ENCODE peak calls at places on chromosomes 2 and 18, in six cellular contexts. Z, K, N, V, D and E are unnamed samples.

GRCh38 chr2:54432181-54433020 is 23.7 kb upstream of the SPTBN1 start:
- DNase-seq in Z (no peak), K (no peak), N (no peak), V (no peak), D (no peak), E (no peak)

GRCh38 chr2:239143858-239144712 is 256.7 kb downstream of the HDAC4 start:
- DNase-seq in Z (peak; percentile 21), K (peak; percentile 53), N (peak; percentile 30), V (peak; percentile 33), D (peak; percentile 77), E (peak; percentile 63)

GRCh38 chr2:189347540-189347939 is 93.7 kb upstream of the WDR75 start:
- DNase-seq in Z (peak; percentile 53), K (peak; percentile 96), N (peak; percentile 95), V (no peak), D (peak; percentile 44), E (peak; percentile 98)

GRCh38 chr2:47274054-47274779 is 119.1 kb upstream of the STPG4 start:
- DNase-seq in Z (no peak), K (peak; percentile 94), N (peak; percentile 82), V (no peak), D (no peak), E (peak; percentile 83)

GRCh38 chr2:209426432-209426831 is 2.6 kb downstream of the MAP2 start:
- DNase-seq in Z (no peak), K (no peak), N (peak; percentile 51), V (no peak), D (peak; percentile 68), E (peak; percentile 52)

GRCh38 chr2:186543561-186544131 is 46.2 kb upstream of the ITGAV start:
- DNase-seq in Z (no peak), K (peak; percentile 80), N (peak; percentile 95), V (no peak), D (peak; percentile 12), E (peak; percentile 69)

GRCh38 chr2:206657087-206657486 is 14.8 kb downstream of the FAM237A start:
- DNase-seq in Z (no peak), K (no peak), N (no peak), V (no peak), D (no peak), E (no peak)

GRCh38 chr2:120765911-120766757 is 30.5 kb downstream of the GLI2 start:
- DNase-seq in Z (no peak), K (peak; percentile 99), N (peak; percentile 94), V (no peak), D (peak; percentile 43), E (peak; percentile 98)

GRCh38 chr2:12672711-12673315 is 43.9 kb upstream of the TRIB2 start:
- DNase-seq in Z (no peak), K (no peak), N (no peak), V (no peak), D (no peak), E (no peak)

GRCh38 chr2:144707927-144708326 is 188.0 kb upstream of the ZEB2 start:
- DNase-seq in Z (no peak), K (peak; percentile 24), N (peak; percentile 72), V (no peak), D (no peak), E (no peak)

GRCh38 chr2:137708311-137708710 is 256.0 kb upstream of the HNMT start:
- DNase-seq in Z (no peak), K (no peak), N (no peak), V (no peak), D (no peak), E (no peak)

GRCh38 chr2:18659891-18660290 is 70.5 kb upstream of the NT5C1B start:
- DNase-seq in Z (no peak), K (no peak), N (no peak), V (no peak), D (no peak), E (no peak)

GRCh38 chr2:191533693-191534175 is 144.2 kb upstream of the NABP1 start:
- DNase-seq in Z (no peak), K (no peak), N (no peak), V (no peak), D (no peak), E (no peak)

DNA sequence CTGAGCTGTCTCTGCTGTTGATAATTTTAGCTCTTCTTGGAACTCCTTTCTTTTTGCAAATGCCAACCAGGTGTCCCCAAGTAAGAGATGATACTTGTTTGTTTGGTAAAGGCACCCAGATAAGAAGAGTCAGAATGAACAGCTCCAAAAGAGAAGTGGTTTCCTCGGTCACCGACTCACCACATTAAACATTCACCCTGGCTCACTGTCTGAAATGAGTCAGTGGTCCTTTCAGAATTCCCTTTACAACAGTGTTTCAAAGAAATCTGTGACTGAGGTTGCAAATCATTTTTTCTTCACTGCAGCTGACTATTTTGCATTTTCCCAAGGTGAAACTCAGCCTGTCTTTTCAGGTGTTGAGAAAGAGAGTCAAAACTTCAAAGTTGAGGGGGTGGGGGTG is 16.2 kb upstream of the CXCR4 start:
- DNase-seq in Z (no peak), K (no peak), N (no peak), V (no peak), D (no peak), E (no peak)
- H3K4me1 ChIP-seq in Z (peaks cover 19% of the 10 kb centered on the region), K (no peaks in the 10 kb centered on the region), N (peaks cover 4% of the 10 kb centered on the region), V (peaks cover 6% of the 10 kb centered on the region), D (no peaks in the 10 kb centered on the region), E (no peaks in the 10 kb centered on the region)

GRCh38 chr2:199470361-199470671 is 12.6 kb upstream of the SATB2 start:
- DNase-seq in Z (no peak), K (no peak), N (no peak), V (no peak), D (no peak), E (no peak)

GRCh38 chr2:199467462-199467822 is 9.7 kb upstream of the SATB2 start:
- DNase-seq in Z (no peak), K (no peak), N (no peak), V (peak; percentile 23), D (peak; percentile 84), E (no peak)

GRCh38 chr2:199466704-199467461 is 9.1 kb upstream of the SATB2 start:
- DNase-seq in Z (no peak), K (no peak), N (no peak), V (peak; percentile 26), D (peak; percentile 59), E (no peak)

GRCh38 chr2:199469514-199470360 is 12.0 kb upstream of the SATB2 start:
- DNase-seq in Z (no peak), K (no peak), N (no peak), V (peak; percentile 12), D (peak; percentile 28), E (no peak)

DNA sequence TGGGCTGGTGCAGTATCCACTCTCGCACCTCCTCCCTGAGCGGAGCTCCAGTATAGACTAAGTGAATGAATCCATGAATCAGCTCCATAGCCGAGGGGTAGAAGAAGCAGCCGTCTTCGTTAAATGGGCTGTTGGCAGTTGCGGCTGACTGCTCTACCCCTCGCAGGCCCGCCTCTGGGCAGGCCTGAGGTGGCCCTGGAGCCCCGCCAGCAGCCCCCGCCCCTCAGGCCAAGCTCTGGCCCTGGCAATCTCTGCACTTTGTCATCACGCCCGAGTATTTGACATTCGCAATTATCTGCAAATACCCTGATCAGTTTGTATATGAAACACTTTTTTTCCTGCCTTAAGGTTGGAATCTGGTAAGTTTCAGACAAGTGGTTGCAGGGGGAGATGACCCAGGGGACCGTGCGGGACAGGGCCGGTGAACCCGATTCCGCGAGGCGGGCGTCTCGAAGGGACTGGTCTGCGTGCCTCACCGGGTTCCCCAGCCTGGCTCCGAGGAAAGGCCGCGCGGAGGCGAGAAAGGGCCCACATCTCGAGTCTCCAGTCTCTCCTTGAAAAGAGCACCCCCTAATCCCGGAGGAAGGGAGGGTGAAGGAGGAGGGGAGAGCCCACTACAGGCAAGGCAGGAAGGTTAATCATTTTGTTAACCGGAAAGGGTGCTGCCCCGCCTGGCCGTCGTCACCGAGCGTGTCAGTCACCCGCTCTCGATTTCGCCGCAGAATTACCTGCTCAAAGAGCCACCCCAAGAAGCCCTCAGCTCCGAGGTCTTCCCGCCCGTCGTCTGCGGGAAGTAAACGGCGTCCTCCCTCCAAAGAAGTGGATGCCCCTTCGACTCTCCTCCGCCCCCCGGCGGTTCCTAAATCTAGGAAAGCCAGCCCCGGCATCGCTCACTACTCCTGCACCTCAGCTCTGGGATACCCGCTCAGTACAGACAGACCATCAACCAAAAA is 11.1 kb upstream of the SATB2 start:
- DNase-seq in Z (no peak), K (no peak), N (no peak), V (peak; percentile 38), D (peak; percentile 87), E (no peak)
- H2AFZ ChIP-seq in Z (no peak overlapping the region), K (peak overlapping the region; percentile 56), N (peak overlapping the region; percentile 61), V (no peak overlapping the region), D (peak overlapping the region; percentile 95), E (no peak overlapping the region)

DNA sequence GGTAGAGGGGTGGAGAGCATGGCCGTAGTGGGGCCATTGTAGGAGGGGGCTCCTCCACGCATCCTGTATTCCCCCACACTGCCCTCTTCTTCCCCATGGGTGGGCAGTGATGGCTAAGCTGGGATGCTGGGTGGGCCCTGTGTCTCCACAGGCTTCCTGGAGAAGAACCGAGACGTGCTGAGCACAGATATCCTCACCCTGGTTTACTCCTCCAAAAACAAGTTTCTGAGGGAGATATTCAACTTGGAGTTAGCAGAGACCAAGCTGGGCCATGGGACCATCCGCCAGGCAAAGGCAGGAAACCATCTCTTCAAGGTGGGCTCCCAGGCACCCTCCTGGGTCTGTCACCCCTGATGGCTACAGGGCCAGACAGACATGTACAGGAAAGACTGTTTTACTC is 52.8 kb downstream of the MYO7B start:
- DNase-seq in Z (no peak), K (no peak), N (no peak), V (no peak), D (no peak), E (no peak)
- H3K4me1 ChIP-seq in Z (no peaks in the 10 kb centered on the region), K (no peaks in the 10 kb centered on the region), N (no peaks in the 10 kb centered on the region), V (no peaks in the 10 kb centered on the region), D (no peaks in the 10 kb centered on the region), E (no peaks in the 10 kb centered on the region)

GRCh38 chr2:161234627-161235026 is 73.6 kb upstream of the PSMD14 start:
- DNase-seq in Z (no peak), K (no peak), N (no peak), V (no peak), D (no peak), E (no peak)

GRCh38 chr2:161239416-161240109 is 68.7 kb upstream of the PSMD14 start:
- DNase-seq in Z (no peak), K (no peak), N (no peak), V (peak; percentile 81), D (peak; percentile 62), E (no peak)

GRCh38 chr2:161238559-161239415 is 69.4 kb upstream of the PSMD14 start:
- DNase-seq in Z (no peak), K (peak; percentile 23), N (peak; percentile 46), V (peak; percentile 64), D (peak; percentile 96), E (peak; percentile 39)

GRCh38 chr2:161237397-161238263 is 70.6 kb upstream of the PSMD14 start:
- DNase-seq in Z (no peak), K (peak; percentile 33), N (peak; percentile 33), V (peak; percentile 56), D (peak; percentile 73), E (peak; percentile 49)

GRCh38 chr2:161238264-161238558 is 70.0 kb upstream of the PSMD14 start:
- DNase-seq in Z (no peak), K (no peak), N (no peak), V (no peak), D (no peak), E (no peak)
- H2AFZ ChIP-seq in Z (no peak overlapping the region), K (peak overlapping the region; percentile 89), N (peak overlapping the region; percentile 63), V (peak overlapping the region; percentile 35), D (no peak overlapping the region), E (peak overlapping the region; percentile 84)

DNA sequence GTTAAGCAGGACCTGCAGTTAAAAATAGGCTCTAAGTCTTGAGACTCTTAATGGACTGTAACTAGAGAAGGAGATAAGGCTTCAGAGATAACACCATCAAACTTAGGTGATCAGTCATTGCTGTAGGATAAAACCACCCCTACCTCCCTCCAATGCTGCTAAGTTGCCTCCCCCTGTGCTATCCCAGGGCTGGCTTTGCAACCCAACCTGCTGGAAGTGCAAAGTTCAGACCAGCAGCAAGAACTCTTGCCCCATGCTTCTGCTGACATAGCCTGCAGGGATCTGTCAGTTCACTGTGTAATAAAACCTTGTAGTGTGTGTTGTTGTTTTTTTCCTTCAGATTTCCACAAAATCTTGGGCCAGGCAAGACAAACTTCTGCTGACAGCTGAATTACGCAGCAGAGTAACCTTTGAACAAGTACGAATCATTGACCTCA is 57.4 kb upstream of the EPB41L3 start:
- DNase-seq in Z (no peak), K (no peak), N (no peak), V (no peak), D (no peak), E (no peak)
- H3K4me1 ChIP-seq in Z (no peaks in the 10 kb centered on the region), K (no peaks in the 10 kb centered on the region), N (no peaks in the 10 kb centered on the region), V (no peaks in the 10 kb centered on the region), D (peaks cover 7% of the 10 kb centered on the region), E (no peaks in the 10 kb centered on the region)